ENCODE peak calls at places on chromosome 5, in six cellular contexts. J is IMR-90, N is AG09309, M is neural crest cell, K is hepatocyte, I is GM12864. W is an unnamed sample.

GRCh38 chr5:76474377-76474776 is 71.3 kb downstream of the IQGAP2 start:
- DNase-seq in M (no peak), N (no peak), I (no peak), K (no peak), J (no peak), W (no peak)

GRCh38 chr5:127299678-127300077 is 9.1 kb downstream of the MEGF10 start:
- DNase-seq in M (no peak), N (no peak), I (no peak), K (no peak), J (no peak), W (no peak)

GRCh38 chr5:123875444-123876264 is 363.7 kb downstream of the CSNK1G3 start:
- DNase-seq in M (peak; percentile 47), N (no peak), I (no peak), K (peak; percentile 60), J (no peak), W (no peak)

GRCh38 chr5:158382473-158382872 is 523.5 kb upstream of the CLINT1 start:
- DNase-seq in N (peak; percentile 93), J (peak; percentile 97), I (no peak), K (peak; percentile 86), M (no peak), W (peak; percentile 35)

GRCh38 chr5:116573617-116574431 is 799 bp downstream of the SEMA6A start:
- DNase-seq in J (no peak), N (no peak), K (peak; percentile 43), M (peak; percentile 26), I (no peak), W (peak; percentile 44)

GRCh38 chr5:172778223-172778814 is 7.3 kb upstream of the DUSP1 start:
- DNase-seq in N (no peak), J (peak; percentile 89), I (no peak), K (peak; percentile 72), M (no peak), W (no peak)

GRCh38 chr5:151931260-151931659 is 6.6 kb upstream of the GLRA1 start:
- DNase-seq in K (no peak), N (no peak), M (no peak), I (no peak), J (no peak), W (no peak)

GRCh38 chr5:108638021-108638420 is 109.7 kb upstream of the FER start:
- DNase-seq in M (no peak), J (no peak), I (no peak), N (no peak), K (no peak), W (no peak)

GRCh38 chr5:169827769-169828168 is 152.5 kb downstream of the INSYN2B start:
- DNase-seq in J (peak; percentile 14), I (no peak), M (no peak), N (no peak), K (no peak), W (no peak)

GRCh38 chr5:63155310-63155631 is 576.7 kb downstream of the LRRC70 start:
- DNase-seq in N (no peak), I (no peak), J (no peak), M (no peak), K (no peak), W (no peak)

GRCh38 chr5:35656721-35657120 is 39.1 kb downstream of the SPEF2 start:
- DNase-seq in K (no peak), N (no peak), M (no peak), J (peak; percentile 75), I (no peak), W (no peak)

GRCh38 chr5:15290953-15291352 is 209.0 kb upstream of the FBXL7 start:
- DNase-seq in N (no peak), J (no peak), M (no peak), I (no peak), K (no peak), W (no peak)

GRCh38 chr5:14901462-14902051 is 30.0 kb upstream of the ANKH start:
- DNase-seq in I (no peak), J (peak; percentile 83), N (peak; percentile 43), M (no peak), K (peak; percentile 42), W (no peak)

GRCh38 chr5:159051431-159052281 is 48.1 kb downstream of the EBF1 start:
- DNase-seq in J (no peak), K (peak; percentile 60), M (peak; percentile 42), N (no peak), I (no peak), W (peak; percentile 44)

GRCh38 chr5:6202615-6203365 is 175.6 kb downstream of the MED10 start:
- DNase-seq in K (no peak), I (no peak), J (no peak), M (peak; percentile 14), N (no peak), W (peak; percentile 29)

GRCh38 chr5:153551537-153552079 is 61.1 kb downstream of the GRIA1 start:
- DNase-seq in M (no peak), I (no peak), J (peak; percentile 95), N (peak; percentile 84), K (peak; percentile 67), W (no peak)

GRCh38 chr5:151741678-151742423 is 16.6 kb downstream of the ATOX1 start:
- DNase-seq in J (peak; percentile 83), N (no peak), K (no peak), M (no peak), I (no peak), W (no peak)

GRCh38 chr5:148989567-148989966 is 73.3 kb downstream of the SH3TC2 start:
- DNase-seq in N (no peak), J (peak; percentile 24), K (no peak), M (no peak), I (no peak), W (no peak)

GRCh38 chr5:157252741-157253465 is 13.0 kb upstream of the CYFIP2 start:
- DNase-seq in N (peak; percentile 10), M (no peak), I (no peak), J (peak; percentile 23), K (no peak), W (peak; percentile 48)

GRCh38 chr5:179264641-179265528 is 80.4 kb downstream of the ADAMTS2 start:
- DNase-seq in I (no peak), N (no peak), M (no peak), J (no peak), K (no peak), W (no peak)

GRCh38 chr5:132263548-132264261 is 6.2 kb downstream of the PDLIM4 start:
- DNase-seq in M (no peak), K (no peak), N (peak; percentile 59), I (no peak), J (peak; percentile 94), W (peak; percentile 19)

GRCh38 chr5:73114029-73114688 is 6.2 kb upstream of the TMEM171 start:
- DNase-seq in K (no peak), N (no peak), M (no peak), J (no peak), I (no peak), W (no peak)

GRCh38 chr5:181207214-181207959 is 2.4 kb upstream of the TRIM7 start:
- DNase-seq in J (peak; percentile 93), I (no peak), N (peak; percentile 79), K (peak; percentile 86), M (peak; percentile 77), W (no peak)

DNA sequence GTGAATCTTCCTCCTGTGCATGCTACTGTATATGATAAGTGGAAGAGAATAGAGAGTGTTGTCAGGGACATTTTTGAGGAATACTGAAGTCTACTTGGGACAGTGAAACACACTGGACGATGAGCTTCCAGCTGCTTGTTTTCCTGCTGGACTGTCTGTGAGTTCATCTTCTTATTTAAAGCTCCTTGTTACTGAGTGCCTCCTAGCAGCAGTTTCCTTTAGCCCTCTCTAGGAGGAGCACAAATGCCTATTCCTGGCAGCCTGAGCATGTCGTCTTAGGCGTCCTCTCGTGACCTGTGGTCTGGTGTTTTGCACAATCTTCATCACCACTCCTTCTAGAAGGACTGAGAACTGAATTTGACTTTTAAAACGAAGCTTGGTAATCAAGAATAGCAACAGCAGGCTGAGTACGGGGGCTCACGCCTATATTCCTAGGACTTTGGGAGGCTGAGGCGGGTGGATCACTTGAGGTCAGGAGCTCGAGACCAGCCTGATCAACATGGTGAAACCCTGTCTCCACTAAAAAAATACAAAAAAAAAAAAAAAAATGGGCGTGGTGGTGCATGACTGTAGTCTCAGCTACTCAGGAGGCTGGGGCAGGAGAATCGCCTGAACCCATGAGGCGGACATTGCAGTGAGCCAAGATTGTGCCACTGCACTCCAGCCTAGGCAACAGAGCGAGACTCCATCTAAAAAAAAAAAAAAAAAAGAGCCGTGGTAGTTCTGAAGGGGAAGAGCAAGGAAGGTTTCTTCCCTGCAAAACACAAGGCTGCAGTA is 44.0 kb downstream of the ANKRD33B start:
- DNase-seq in I (peak; percentile 74), N (no peak), J (peak; percentile 72), K (peak; percentile 61), M (no peak), W (no peak)
- TF ChIP-seq CTCF in I (peak; percentile 25), N (peak; percentile 20), J (peak; percentile 35), K (no peak), M (no peak), W (peak; percentile 44)

GRCh38 chr5:23204111-23204510 is 303.3 kb upstream of the PRDM9 start:
- DNase-seq in K (no peak), J (no peak), I (no peak), M (no peak), N (no peak), W (no peak)

GRCh38 chr5:23208959-23209431 is 298.4 kb upstream of the PRDM9 start:
- DNase-seq in N (no peak), J (peak; percentile 23), I (no peak), K (peak; percentile 86), M (peak; percentile 28), W (peak; percentile 42)
- TF ChIP-seq CTCF in N (peak; percentile 20), J (peak; percentile 37), I (peak; percentile 61), K (peak; percentile 76), M (peak; percentile 84), W (peak; percentile 76)

DNA sequence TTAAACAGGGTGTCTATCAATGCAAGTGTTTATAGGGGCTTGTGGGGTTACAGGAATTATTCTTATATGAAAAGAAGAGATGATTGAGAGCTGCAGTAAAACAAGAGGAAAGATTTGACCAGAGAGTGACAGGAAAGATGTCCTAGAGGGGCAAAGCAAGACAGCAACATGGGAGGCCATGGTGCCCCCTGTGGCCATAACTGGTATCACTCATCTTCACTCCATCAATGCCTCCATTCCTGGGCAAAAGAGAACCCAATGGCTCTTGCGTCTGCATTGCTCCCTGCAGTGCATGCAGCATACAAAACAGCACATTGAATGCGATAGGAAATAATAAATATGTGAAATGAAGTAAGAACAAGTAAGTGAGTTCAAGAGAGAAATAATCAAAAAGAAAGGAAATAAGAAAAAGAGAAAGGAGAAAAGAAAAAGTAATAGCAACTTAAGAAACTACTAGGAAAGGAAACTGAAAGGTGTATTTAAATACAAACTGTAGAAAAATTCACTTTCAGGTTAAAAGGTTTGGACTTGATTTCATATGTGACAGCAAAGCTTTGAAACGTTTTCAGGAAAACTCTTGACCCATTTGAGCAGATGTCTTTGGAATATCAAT is 206.6 kb downstream of the SEMA5A start:
- DNase-seq in I (no peak), N (no peak), K (no peak), J (no peak), M (no peak), W (no peak)
- TF ChIP-seq CTCF in I (peak; percentile 62), N (peak; percentile 37), K (peak; percentile 36), J (peak; percentile 26), M (peak; percentile 64), W (no peak)

GRCh38 chr5:96177303-96177869 is 215.7 kb upstream of the ELL2 start:
- DNase-seq in N (peak; percentile 71), J (peak; percentile 91), K (peak; percentile 56), I (peak; percentile 55), M (no peak), W (peak; percentile 42)

GRCh38 chr5:96180684-96181083 is 219.0 kb upstream of the ELL2 start:
- DNase-seq in J (no peak), M (no peak), I (no peak), K (no peak), N (no peak), W (no peak)

GRCh38 chr5:96176022-96176421 is 214.4 kb upstream of the ELL2 start:
- DNase-seq in M (no peak), K (no peak), I (no peak), N (no peak), J (no peak), W (no peak)

GRCh38 chr5:96172436-96172835 is 210.8 kb upstream of the ELL2 start:
- DNase-seq in J (peak; percentile 89), K (no peak), I (no peak), M (no peak), N (peak; percentile 52), W (no peak)

GRCh38 chr5:96175090-96175489 is 213.4 kb upstream of the ELL2 start:
- DNase-seq in K (no peak), I (no peak), N (no peak), M (no peak), J (no peak), W (no peak)
- TF ChIP-seq CTCF in K (no peak), I (peak; percentile 35), N (no peak), M (peak; percentile 52), J (no peak), W (peak; percentile 2)

W was measured in GM10248.